ENCODE peak calls at places on chromosomes 12 and 14, in five cellular contexts. U is neural progenitor cell; Y is CD4-positive, CD25-positive, alpha-beta regulatory T cell; N is neuronal stem cell; H is left lung. F is an unnamed sample.

GRCh38 chr14:31788340-31788739 is 227.1 kb downstream of the NUBPL start:
- DNase-seq in U (no peak), Y (no peak), N (no peak), H (no peak), F (no peak)

GRCh38 chr14:102046337-102047278 is 40.2 kb downstream of the HSP90AA1 start:
- DNase-seq in U (peak; percentile 96), Y (peak; percentile 22), N (peak; percentile 71), H (peak; percentile 86), F (peak; percentile 84)

GRCh38 chr12:6336859-6337744 is 4.8 kb downstream of the TNFRSF1A start:
- DNase-seq in U (no peak), Y (peak; percentile 89), N (no peak), H (no peak), F (no peak)

GRCh38 chr12:115983226-115983798 is 294.2 kb downstream of the MED13L start:
- DNase-seq in U (peak; percentile 56), Y (no peak), N (no peak), H (no peak), F (no peak)

GRCh38 chr14:90714811-90715210 is 101.4 kb downstream of the TTC7B start:
- DNase-seq in U (no peak), Y (no peak), N (no peak), H (no peak), F (no peak)

GRCh38 chr14:21191809-21192446 is 36.1 kb upstream of the OR5AU1 start:
- DNase-seq in U (peak; percentile 93), Y (peak; percentile 87), N (peak; percentile 39), H (peak; percentile 96), F (peak; percentile 92)

GRCh38 chr14:68476212-68476964 is 316.5 kb downstream of the ZFP36L1 start:
- DNase-seq in U (peak; percentile 59), Y (no peak), N (no peak), H (no peak), F (peak; percentile 72)

GRCh38 chr14:56087824-56088571 is 30.2 kb upstream of the PELI2 start:
- DNase-seq in U (no peak), Y (no peak), N (no peak), H (no peak), F (no peak)

GRCh38 chr12:45369065-45369464 is 153.2 kb downstream of the ANO6 start:
- DNase-seq in U (no peak), Y (no peak), N (no peak), H (no peak), F (no peak)

GRCh38 chr12:124786065-124786964 is 77.3 kb downstream of the SCARB1 start:
- DNase-seq in U (peak; percentile 92), Y (no peak), N (peak; percentile 83), H (no peak), F (peak; percentile 91)

GRCh38 chr12:25988505-25988904 is 30.0 kb downstream of the RASSF8 start:
- DNase-seq in U (no peak), Y (no peak), N (no peak), H (no peak), F (no peak)

GRCh38 chr12:96098631-96099030 is 63.2 kb upstream of the LTA4H start:
- DNase-seq in U (no peak), Y (peak; percentile 42), N (no peak), H (no peak), F (no peak)

GRCh38 chr14:68676511-68676943 is 116.3 kb downstream of the ZFP36L1 start:
- DNase-seq in U (peak; percentile 64), Y (no peak), N (no peak), H (no peak), F (no peak)

GRCh38 chr12:88546851-88547250 is 33.4 kb downstream of the KITLG start:
- DNase-seq in U (no peak), Y (no peak), N (no peak), H (no peak), F (no peak)

GRCh38 chr12:50932787-50933280 is 19.5 kb upstream of the HIGD1C start:
- DNase-seq in U (no peak), Y (no peak), N (no peak), H (no peak), F (no peak)

GRCh38 chr12:124740691-124741137 is 123.0 kb downstream of the SCARB1 start:
- DNase-seq in U (no peak), Y (no peak), N (no peak), H (no peak), F (no peak)

GRCh38 chr12:42819801-42820200 is 230.3 kb upstream of the PRICKLE1 start:
- DNase-seq in U (no peak), Y (no peak), N (no peak), H (no peak), F (no peak)

GRCh38 chr14:74135386-74135785 is 50.6 kb downstream of the LIN52 start:
- DNase-seq in U (no peak), Y (no peak), N (no peak), H (no peak), F (no peak)

GRCh38 chr14:22753586-22753985 is 12.9 kb upstream of the OXA1L start:
- DNase-seq in U (no peak), Y (no peak), N (no peak), H (no peak), F (no peak)

GRCh38 chr12:91272456-91273063 is 89.9 kb upstream of the DCN start:
- DNase-seq in U (peak; percentile 58), Y (no peak), N (peak; percentile 21), H (no peak), F (peak; percentile 53)

GRCh38 chr14:30551460-30551859 is 7.5 kb upstream of the G2E3 start:
- DNase-seq in U (no peak), Y (no peak), N (no peak), H (no peak), F (no peak)

GRCh38 chr14:105646175-105646574 is 119.8 kb downstream of the TMEM121 start:
- DNase-seq in U (no peak), Y (no peak), N (no peak), H (peak; percentile 55), F (peak; percentile 41)

GRCh38 chr14:75981426-75981825 is 369 bp downstream of the TGFB3 start:
- DNase-seq in U (peak; percentile 55), Y (peak; percentile 52), N (peak; percentile 37), H (no peak), F (no peak)

GRCh38 chr14:105894978-105895881 is 368.8 kb downstream of the TMEM121 start:
- DNase-seq in U (no peak), Y (no peak), N (no peak), H (peak; percentile 70), F (peak; percentile 30)

GRCh38 chr14:76546426-76547221 is 170.7 kb downstream of the ESRRB start:
- DNase-seq in U (peak; percentile 78), Y (peak; percentile 7), N (peak; percentile 73), H (no peak), F (no peak)

GRCh38 chr14:77307099-77307496 is 13.6 kb downstream of the POMT2 start:
- DNase-seq in U (no peak), Y (no peak), N (no peak), H (no peak), F (no peak)

GRCh38 chr14:95226801-95227200 is 69.5 kb upstream of the DICER1 start:
- DNase-seq in U (no peak), Y (no peak), N (no peak), H (no peak), F (no peak)

GRCh38 chr14:38039526-38039925 is 168.2 kb upstream of the SSTR1 start:
- DNase-seq in U (no peak), Y (no peak), N (no peak), H (no peak), F (no peak)

GRCh38 chr12:613996-614726 is 49.1 kb downstream of the NINJ2 start:
- DNase-seq in U (peak; percentile 61), Y (peak; percentile 39), N (no peak), H (no peak), F (peak; percentile 69)

GRCh38 chr14:32938719-32939253 is at the start of gene NPAS3:
- DNase-seq in U (peak; percentile 73), Y (no peak), N (no peak), H (peak; percentile 76), F (no peak)

GRCh38 chr12:6229224-6229748 is 29.1 kb downstream of the CD9 start:
- DNase-seq in U (no peak), Y (no peak), N (no peak), H (no peak), F (peak; percentile 65)

GRCh38 chr12:109847166-109847700 is 14.0 kb upstream of the TRPV4 start:
- DNase-seq in U (no peak), Y (no peak), N (no peak), H (no peak), F (no peak)

GRCh38 chr12:14892726-14893442 is 7.2 kb upstream of the MGP start:
- DNase-seq in U (peak; percentile 13), Y (no peak), N (no peak), H (no peak), F (no peak)

GRCh38 chr14:105148604-105149145 is 19.9 kb downstream of the JAG2 start:
- DNase-seq in U (no peak), Y (no peak), N (no peak), H (peak; percentile 77), F (peak; percentile 41)

GRCh38 chr12:122861586-122861970 is 26.3 kb downstream of the HIP1R start:
- DNase-seq in U (no peak), Y (no peak), N (no peak), H (no peak), F (no peak)

GRCh38 chr12:58727526-58727925 is 192.8 kb downstream of the LRIG3 start:
- DNase-seq in U (no peak), Y (no peak), N (no peak), H (no peak), F (no peak)

DNA sequence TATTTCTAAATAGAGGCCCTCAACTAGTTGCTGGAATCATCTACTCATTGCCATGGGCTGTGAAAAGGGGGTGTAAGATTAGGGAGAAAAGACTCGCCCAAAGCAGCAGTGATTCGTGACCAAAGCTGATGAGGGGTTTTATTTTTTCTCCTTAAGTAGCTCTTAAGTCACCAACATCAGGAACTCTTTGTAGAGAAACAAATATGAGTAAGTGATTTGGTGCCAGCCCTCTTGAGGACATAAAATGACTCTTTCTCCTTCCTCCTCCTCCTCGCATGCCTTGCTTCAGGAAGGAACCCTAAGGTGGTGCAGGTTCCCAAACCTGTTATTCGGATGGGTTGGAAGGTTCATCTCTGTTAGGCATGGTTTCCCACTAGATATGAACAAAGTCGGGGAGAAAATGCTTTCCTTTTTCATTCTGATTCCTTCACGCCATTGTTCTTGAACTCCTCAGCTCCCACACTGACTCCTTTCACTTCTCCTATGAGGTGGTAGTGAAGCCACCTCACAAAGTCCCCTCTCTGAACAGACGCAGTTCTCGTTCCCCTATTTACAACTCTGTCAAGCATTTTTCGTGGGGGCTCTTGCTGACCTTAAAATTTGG is 113.4 kb downstream of the ETV6 start:
- DNase-seq in U (no peak), Y (no peak), N (no peak), H (no peak), F (no peak)
- H3K27ac ChIP-seq in U (no peak overlapping the region), Y (no peak overlapping the region), N (no peak overlapping the region), H (peak overlapping the region; percentile 96), F (peak overlapping the region; percentile 53)

DNA sequence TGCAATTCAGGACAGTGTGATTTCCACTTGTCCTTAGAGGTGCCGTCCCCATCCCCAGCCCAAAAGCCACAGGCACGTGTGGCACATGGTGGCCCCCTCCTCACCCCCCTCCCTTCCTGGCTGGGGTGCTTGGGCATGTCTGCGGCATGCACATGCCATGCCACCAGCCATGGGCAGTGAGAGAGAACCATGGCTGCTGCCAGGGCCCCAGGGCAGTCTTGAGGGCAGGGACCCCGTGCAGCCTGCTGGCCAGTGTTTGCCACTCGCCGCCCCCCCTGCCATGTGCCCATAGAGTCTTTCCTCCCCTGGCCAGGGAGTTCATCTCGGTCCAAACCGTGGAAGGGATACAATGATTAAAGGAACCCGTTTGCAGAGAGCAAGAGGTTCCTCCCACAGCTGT is 41.5 kb downstream of the TNFAIP2 start:
- DNase-seq in U (no peak), Y (no peak), N (no peak), H (no peak), F (no peak)
- H3K4me1 ChIP-seq in U (no peaks in the 10 kb centered on the region), Y (no peaks in the 10 kb centered on the region), N (no peaks in the 10 kb centered on the region), H (no peaks in the 10 kb centered on the region), F (no peaks in the 10 kb centered on the region)

GRCh38 chr14:71358209-71358931 is 451.1 kb downstream of the PCNX1 start:
- DNase-seq in U (no peak), Y (no peak), N (no peak), H (no peak), F (no peak)
- H3K4me3 ChIP-seq in U (no peak overlapping the region), Y (no peak overlapping the region), N (no peak overlapping the region), H (no peak overlapping the region), F (no peak overlapping the region)

GRCh38 chr12:108360057-108360456 is 20.9 kb upstream of the CMKLR1 start:
- DNase-seq in U (no peak), Y (no peak), N (no peak), H (no peak), F (no peak)
- H3K27ac ChIP-seq in U (no peak overlapping the region), Y (no peak overlapping the region), N (no peak overlapping the region), H (no peak overlapping the region), F (no peak overlapping the region)

F was measured in lower lobe of right lung.